ENCODE peak calls at places on chromosomes 4 and X, in seven cellular contexts. H, B, W, P, S, D and L are unnamed samples.

GRCh38 chr4:48830706-48831531 is at the start of gene OCIAD1:
- DNase-seq in S (peak; percentile 91), D (peak; percentile 97), P (peak; percentile 98), W (peak; percentile 96), B (peak; percentile 92), H (peak; percentile 99), L (peak; percentile 98)

GRCh38 chr4:11421116-11421515 is 7.6 kb downstream of the HS3ST1 start:
- DNase-seq in S (no peak), H (no peak), P (no peak), W (no peak), B (no peak), D (no peak), L (no peak)

GRCh38 chr4:911221-911751 is 20.8 kb downstream of the GAK start:
- DNase-seq in B (no peak), H (no peak), W (no peak), P (no peak), S (no peak), D (no peak), L (peak; percentile 51)

GRCh38 chr4:105666693-105667092 is 41.8 kb downstream of the INTS12 start:
- DNase-seq in B (no peak), S (no peak), D (no peak), P (peak; percentile 55), H (peak; percentile 11), W (peak; percentile 4), L (no peak)

GRCh38 chr4:105620640-105621323 is 68.4 kb downstream of the ARHGEF38 start:
- DNase-seq in P (peak; percentile 44), W (no peak), B (no peak), H (no peak), S (peak; percentile 8), D (no peak), L (no peak)

GRCh38 chr4:37455301-37456062 is 210.9 kb downstream of the NWD2 start:
- DNase-seq in P (peak; percentile 69), B (no peak), W (no peak), H (no peak), S (no peak), D (no peak), L (no peak)

GRCh38 chr4:14888790-14889189 is 113.5 kb upstream of the CPEB2 start:
- DNase-seq in P (no peak), W (no peak), B (no peak), S (no peak), H (no peak), D (no peak), L (no peak)

GRCh38 chr4:16205298-16206164 is 20.7 kb downstream of the TAPT1 start:
- DNase-seq in S (no peak), H (no peak), P (peak; percentile 33), W (peak; percentile 17), B (no peak), D (peak; percentile 20), L (no peak)

GRCh38 chr4:38132140-38132673 is 172.0 kb downstream of the PTTG2 start:
- DNase-seq in D (peak; percentile 85), W (no peak), B (peak; percentile 23), P (peak; percentile 65), H (peak; percentile 39), S (peak; percentile 99), L (peak; percentile 87)

GRCh38 chr4:139798456-139798855 is 132.8 kb downstream of the MGST2 start:
- DNase-seq in P (no peak), H (no peak), D (peak; percentile 41), B (no peak), W (no peak), S (no peak), L (no peak)

GRCh38 chrX:23434356-23434884 is 99.8 kb downstream of the PTCHD1 start:
- DNase-seq in W (no peak), D (no peak), S (no peak), H (peak; percentile 59), B (no peak), P (no peak), L (no peak)

GRCh38 chr4:528835-529234 is 29.8 kb downstream of the PIGG start:
- DNase-seq in P (no peak), B (no peak), S (no peak), W (no peak), H (no peak), D (no peak), L (no peak)

GRCh38 chrX:148593987-148594386 is 93.6 kb downstream of the AFF2 start:
- DNase-seq in P (no peak), B (no peak), S (no peak), D (no peak), H (no peak), W (no peak), L (no peak)